ENCODE peak calls at places on chromosomes 6 and 20, in four cellular contexts. Q is A549, W is endothelial cell of umbilical vein, G is K562. L is an unnamed sample.

GRCh38 chr6:19270616-19271015 is 566.6 kb upstream of the ID4 start:
- DNase-seq in Q (no peak), W (no peak), G (no peak), L (no peak)

GRCh38 chr6:31898200-31899011 is 908 bp upstream of the EHMT2 start:
- DNase-seq in Q (peak), W (peak), G (peak), L (peak)

GRCh38 chr6:88562737-88563625 is 396.8 kb upstream of the CNR1 start:
- DNase-seq in Q (no peak), W (no peak), G (no peak), L (no peak)

GRCh38 chr6:101391772-101392560 is 1.5 kb upstream of the GRIK2 start:
- DNase-seq in Q (no peak), W (no peak), G (no peak), L (no peak)

GRCh38 chr20:45347297-45347935 is 808 bp downstream of the SDC4 start:
- DNase-seq in Q (no peak), W (no peak), G (no peak), L (no peak)

GRCh38 chr6:108944707-108945685 is 96.8 kb downstream of the ARMC2 start:
- DNase-seq in Q (no peak), W (no peak), G (no peak), L (no peak)

GRCh38 chr6:35242486-35242885 is 17.0 kb upstream of the ZNF76 start:
- DNase-seq in Q (no peak), W (no peak), G (no peak), L (no peak)

GRCh38 chr6:13142611-13143010 is 185.7 kb downstream of the TBC1D7 start:
- DNase-seq in Q (no peak), W (no peak), G (no peak), L (no peak)

GRCh38 chr6:163260111-163260895 is 154.2 kb upstream of the QKI start:
- DNase-seq in Q (no peak), W (peak), G (no peak), L (peak)

GRCh38 chr20:57061058-57061900 is 205.2 kb downstream of the BMP7 start:
- DNase-seq in Q (peak), W (no peak), G (peak), L (peak)

GRCh38 chr20:22052025-22052527 is 346.6 kb downstream of the PAX1 start:
- DNase-seq in Q (no peak), W (no peak), G (no peak), L (no peak)

GRCh38 chr6:26576929-26577719 is 19.6 kb upstream of the ABT1 start:
- DNase-seq in Q (no peak), W (peak), G (peak), L (peak)

GRCh38 chr20:48538058-48538825 is 289.6 kb downstream of the PREX1 start:
- DNase-seq in Q (peak), W (peak), G (no peak), L (no peak)

GRCh38 chr6:13398421-13398994 is 70.2 kb upstream of the TBC1D7 start:
- DNase-seq in Q (no peak), W (no peak), G (no peak), L (no peak)

GRCh38 chr6:157951828-157952227 is 29.8 kb upstream of the SYNJ2 start:
- DNase-seq in Q (no peak), W (no peak), G (no peak), L (no peak)

GRCh38 chr6:27871919-27872633 is 40.1 kb downstream of the OR2B2 start:
- DNase-seq in Q (peak), W (peak), G (no peak), L (peak)

GRCh38 chr6:79168695-79168980 is 65.8 kb downstream of the HMGN3 start:
- DNase-seq in Q (no peak), W (no peak), G (no peak), L (no peak)

GRCh38 chr6:26183581-26184408 is 96.6 kb downstream of the HFE start:
- DNase-seq in Q (no peak), W (peak), G (no peak), L (peak)

GRCh38 chr20:36461600-36462439 is 79.5 kb upstream of the MYL9 start:
- DNase-seq in Q (no peak), W (peak), G (peak), L (peak)

GRCh38 chr6:108561742-108562502 is 1.2 kb downstream of the FOXO3 start:
- DNase-seq in Q (no peak), W (peak), G (peak), L (peak)

GRCh38 chr20:39861381-39861780 is 827.7 kb downstream of the MAFB start:
- DNase-seq in Q (no peak), W (no peak), G (no peak), L (no peak)

GRCh38 chr6:117110737-117111136 is 154.6 kb upstream of the VGLL2 start:
- DNase-seq in Q (no peak), W (no peak), G (no peak), L (no peak)

GRCh38 chr6:41523957-41524633 is 22.1 kb upstream of the FOXP4 start:
- DNase-seq in Q (no peak), W (no peak), G (no peak), L (no peak)

GRCh38 chr6:81708306-81708705 is 44.2 kb downstream of the TENT5A start:
- DNase-seq in Q (no peak), W (no peak), G (no peak), L (no peak)

DNA sequence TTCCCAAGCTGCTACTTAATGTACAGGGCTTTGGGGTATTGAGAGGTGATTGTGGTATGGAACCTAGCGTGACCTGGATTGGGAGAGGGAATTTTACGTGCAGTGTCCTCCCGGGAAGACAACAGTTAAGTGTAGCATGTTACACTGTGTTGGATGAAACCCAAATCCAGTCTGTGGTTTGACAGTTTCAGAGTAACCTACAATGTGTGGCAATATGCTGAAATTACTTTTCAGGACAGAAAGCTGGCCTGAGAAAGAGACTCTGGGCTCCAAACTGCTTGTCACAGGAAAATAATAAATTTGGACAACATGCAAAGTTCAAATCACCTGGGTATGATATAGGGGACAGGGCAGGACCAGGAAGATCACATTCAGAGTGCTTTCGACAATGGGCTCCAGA is 28.2 kb upstream of the RALGAPA2 start:
- DNase-seq in Q (no peak), W (no peak), G (no peak), L (peak)
- TF ChIP-seq MYC in Q (no peak), W (no peak), G (no peak), L (no peak)

GRCh38 chr20:383889-384288 is 3.3 kb downstream of the TRIB3 start:
- DNase-seq in Q (no peak), W (no peak), G (no peak), L (no peak)

GRCh38 chr20:384723-385122 is 4.2 kb downstream of the TRIB3 start:
- DNase-seq in Q (no peak), W (no peak), G (no peak), L (no peak)

GRCh38 chr20:381581-382290 is 1.2 kb downstream of the TRIB3 start:
- DNase-seq in Q (peak), W (peak), G (peak), L (peak)

GRCh38 chr20:380763-381580 is 412 bp downstream of the TRIB3 start:
- DNase-seq in Q (peak), W (peak), G (peak), L (peak)

GRCh38 chr20:382291-383115 is 1.9 kb downstream of the TRIB3 start:
- DNase-seq in Q (no peak), W (no peak), G (peak), L (no peak)
- TF ChIP-seq POLR2A in Q (no peak), W (no peak), G (peak), L (no peak)

GRCh38 chr6:160737934-160738333 is 35.9 kb downstream of the PLG start:
- DNase-seq in Q (no peak), W (no peak), G (no peak), L (no peak)

GRCh38 chr6:160730911-160731310 is 28.9 kb downstream of the PLG start:
- DNase-seq in Q (peak), W (no peak), G (peak), L (peak)

GRCh38 chr6:160734627-160735026 is 32.6 kb downstream of the PLG start:
- DNase-seq in Q (no peak), W (no peak), G (no peak), L (no peak)

GRCh38 chr6:160735523-160735922 is 33.5 kb downstream of the PLG start:
- DNase-seq in Q (no peak), W (no peak), G (no peak), L (no peak)

GRCh38 chr6:160733045-160733646 is 31.1 kb downstream of the PLG start:
- DNase-seq in Q (peak), W (no peak), G (peak), L (peak)
- TF ChIP-seq CTCF in Q (peak), W (peak), G (peak), L (peak)

GRCh38 chr6:45721665-45722064 is 294.0 kb downstream of the CLIC5 start:
- DNase-seq in Q (no peak), W (no peak), G (peak), L (no peak)

GRCh38 chr6:45722876-45723275 is 292.8 kb downstream of the CLIC5 start:
- DNase-seq in Q (no peak), W (no peak), G (no peak), L (no peak)

GRCh38 chr6:45727228-45727627 is 288.4 kb downstream of the CLIC5 start:
- DNase-seq in Q (no peak), W (no peak), G (no peak), L (no peak)

GRCh38 chr6:45724027-45724426 is 291.6 kb downstream of the CLIC5 start:
- DNase-seq in Q (no peak), W (no peak), G (no peak), L (no peak)

DNA sequence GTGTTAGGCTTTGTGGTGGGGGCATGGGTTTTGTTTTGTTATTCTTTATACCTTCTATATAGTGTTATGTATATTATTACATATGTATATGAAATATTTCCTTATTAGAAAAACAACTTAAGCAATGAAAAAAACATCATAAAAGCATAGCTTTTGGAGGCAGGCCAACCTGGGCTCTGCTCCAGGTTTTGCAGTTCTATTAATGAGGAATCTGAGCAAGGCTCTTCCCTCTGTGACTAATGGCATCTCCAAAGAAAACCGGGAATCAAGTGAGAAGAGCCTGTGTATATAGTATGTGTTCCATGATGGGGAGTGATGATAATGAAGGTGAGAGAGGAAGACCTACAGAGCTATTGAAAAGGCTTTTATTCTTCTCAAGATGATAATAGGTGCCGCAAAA is 291.1 kb downstream of the CLIC5 start:
- DNase-seq in Q (no peak), W (peak), G (no peak), L (no peak)
- TF ChIP-seq MYC in Q (no peak), W (no peak), G (no peak), L (no peak)

DNA sequence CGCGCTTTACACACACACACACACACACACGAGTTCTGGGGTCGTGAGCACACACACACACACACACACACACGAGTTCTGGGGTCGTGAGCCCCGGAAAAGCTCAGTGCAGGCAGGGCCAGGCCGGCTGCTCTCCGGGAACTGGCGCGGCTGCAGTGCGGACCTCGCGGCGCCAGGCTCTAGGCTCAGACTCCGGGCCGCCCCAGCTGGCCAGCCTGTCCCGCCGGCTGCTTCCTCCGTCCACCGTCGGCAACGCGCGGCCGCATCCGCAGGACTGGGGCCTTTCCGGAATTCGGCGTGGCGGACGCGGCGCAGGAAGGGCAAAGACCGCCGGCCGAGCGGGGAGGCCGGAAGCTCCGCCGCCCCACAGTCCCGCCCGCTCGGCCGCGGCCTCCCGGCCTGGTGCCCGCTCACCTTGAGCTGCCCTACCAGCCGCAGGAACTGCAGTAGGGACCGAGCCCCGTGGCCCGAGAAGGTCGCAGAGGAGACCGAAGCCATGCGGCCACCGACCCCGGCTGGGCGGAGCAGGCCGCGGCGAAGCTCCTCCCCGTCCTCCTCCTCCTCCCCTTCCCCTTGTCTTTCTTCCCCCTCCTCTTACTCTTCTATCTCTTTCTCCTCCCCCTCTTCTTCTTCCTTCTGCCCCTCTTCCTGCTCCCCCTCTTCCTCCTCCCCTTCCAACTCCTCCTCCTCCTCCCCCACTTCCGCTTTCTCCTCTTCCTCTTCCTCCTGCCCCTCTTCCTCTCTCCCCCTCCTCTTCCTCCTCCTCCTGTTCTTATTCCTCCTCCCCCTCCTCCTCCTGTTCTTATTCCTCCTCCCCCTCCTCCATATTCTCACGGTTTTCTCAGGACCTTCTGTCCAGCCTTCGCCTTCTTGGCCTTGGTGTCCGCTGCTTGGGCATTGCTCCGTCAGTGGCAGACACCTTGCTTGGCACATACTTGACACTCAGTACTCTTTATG is at the start of gene HDDC2:
- DNase-seq in Q (peak), W (peak), G (peak), L (peak)
- TF ChIP-seq POLR2A in Q (peak), W (peak), G (peak), L (peak)

DNA sequence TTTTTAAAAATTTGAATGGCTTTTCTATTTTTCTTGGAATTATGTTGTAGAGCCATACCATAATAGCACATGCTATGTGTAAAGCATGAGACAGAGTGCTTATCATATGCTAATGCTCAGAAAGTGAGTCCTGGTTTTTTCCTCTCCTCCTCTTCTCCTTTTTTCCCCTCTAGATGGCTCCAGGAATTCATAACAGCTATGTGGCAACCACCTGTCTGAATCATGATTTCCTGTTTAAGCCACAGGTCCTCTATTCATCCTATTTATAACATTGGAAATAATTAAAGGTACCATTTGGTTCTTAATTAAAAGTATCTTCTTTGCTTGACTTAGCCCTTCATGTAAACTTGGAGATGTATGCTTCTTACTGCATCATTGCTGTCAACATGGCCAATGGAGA is 260.0 kb upstream of the MAP3K7 start:
- DNase-seq in Q (no peak), W (no peak), G (no peak), L (no peak)
- TF ChIP-seq CTCF in Q (no peak), W (no peak), G (peak), L (no peak)

L was measured in NB4.